ENCODE peak calls at places on chromosomes 16 and 17, in four cellular contexts. One of them, this sample, is unnamed.
A peak's percentile ranks its signal among the peaks of the same experiment; 100 is the strongest.

GRCh38 chr16:86325360-86325759 is 185.0 kb upstream of the FOXF1 start:
- DNase-seq in dorsolateral prefrontal cortex: no peak
- DNase-seq in RWPE1: no peak
- DNase-seq in activated CD8-positive, alpha-beta memory T cell treated with anti-CD3 and anti-CD28 coated beads for 1 hour: no peak
- DNase-seq in this sample: no peak

GRCh38 chr17:61644800-61645774 is 54.1 kb upstream of the NACA2 start:
- DNase-seq in dorsolateral prefrontal cortex: no peak
- DNase-seq in RWPE1: no peak
- DNase-seq in activated CD8-positive, alpha-beta memory T cell treated with anti-CD3 and anti-CD28 coated beads for 1 hour: no peak
- DNase-seq in this sample: no peak

GRCh38 chr16:28549301-28549899 is 4.3 kb upstream of the SGF29 start:
- DNase-seq in dorsolateral prefrontal cortex: no peak
- DNase-seq in RWPE1: peak; percentile 21
- DNase-seq in activated CD8-positive, alpha-beta memory T cell treated with anti-CD3 and anti-CD28 coated beads for 1 hour: no peak
- DNase-seq in this sample: no peak

GRCh38 chr17:60359415-60359814 is 32.5 kb downstream of the USP32 start:
- DNase-seq in activated CD8-positive, alpha-beta memory T cell treated with anti-CD3 and anti-CD28 coated beads for 1 hour: no peak
- DNase-seq in RWPE1: no peak
- DNase-seq in dorsolateral prefrontal cortex: no peak
- DNase-seq in this sample: no peak

GRCh38 chr17:37056622-37057021 is 107.9 kb downstream of the AATF start:
- DNase-seq in RWPE1: no peak
- DNase-seq in dorsolateral prefrontal cortex: no peak
- DNase-seq in activated CD8-positive, alpha-beta memory T cell treated with anti-CD3 and anti-CD28 coated beads for 1 hour: no peak
- DNase-seq in this sample: no peak

GRCh38 chr17:62625870-62626200 is 1.6 kb upstream of the MRC2 start:
- DNase-seq in dorsolateral prefrontal cortex: no peak
- DNase-seq in activated CD8-positive, alpha-beta memory T cell treated with anti-CD3 and anti-CD28 coated beads for 1 hour: no peak
- DNase-seq in RWPE1: no peak
- DNase-seq in this sample: no peak

GRCh38 chr16:23679274-23679985 is 741 bp downstream of the PLK1 start:
- DNase-seq in RWPE1: peak; percentile 73
- DNase-seq in dorsolateral prefrontal cortex: no peak
- DNase-seq in activated CD8-positive, alpha-beta memory T cell treated with anti-CD3 and anti-CD28 coated beads for 1 hour: no peak
- DNase-seq in this sample: no peak

GRCh38 chr17:40993856-40994255 is at the start of gene KRTAP3-3:
- DNase-seq in activated CD8-positive, alpha-beta memory T cell treated with anti-CD3 and anti-CD28 coated beads for 1 hour: no peak
- DNase-seq in dorsolateral prefrontal cortex: no peak
- DNase-seq in RWPE1: no peak
- DNase-seq in this sample: no peak

GRCh38 chr17:45757431-45758218 is 26.5 kb upstream of the CRHR1 start:
- DNase-seq in dorsolateral prefrontal cortex: no peak
- DNase-seq in RWPE1: no peak
- DNase-seq in activated CD8-positive, alpha-beta memory T cell treated with anti-CD3 and anti-CD28 coated beads for 1 hour: no peak
- DNase-seq in this sample: no peak

GRCh38 chr17:74999523-74999922 is 12.1 kb downstream of the CDR2L start:
- DNase-seq in RWPE1: no peak
- DNase-seq in activated CD8-positive, alpha-beta memory T cell treated with anti-CD3 and anti-CD28 coated beads for 1 hour: no peak
- DNase-seq in dorsolateral prefrontal cortex: no peak
- DNase-seq in this sample: no peak

GRCh38 chr17:58005031-58005727 is 1.9 kb downstream of the SRSF1 start:
- DNase-seq in activated CD8-positive, alpha-beta memory T cell treated with anti-CD3 and anti-CD28 coated beads for 1 hour: no peak
- DNase-seq in RWPE1: no peak
- DNase-seq in dorsolateral prefrontal cortex: no peak
- DNase-seq in this sample: no peak

GRCh38 chr17:4881761-4882555 is 17.4 kb upstream of the C17orf107 start:
- DNase-seq in dorsolateral prefrontal cortex: peak; percentile 60
- DNase-seq in RWPE1: peak; percentile 57
- DNase-seq in activated CD8-positive, alpha-beta memory T cell treated with anti-CD3 and anti-CD28 coated beads for 1 hour: no peak
- DNase-seq in this sample: peak; percentile 16

GRCh38 chr17:81959362-81960129 is 1.4 kb downstream of the NOTUM start:
- DNase-seq in RWPE1: peak; percentile 41
- DNase-seq in activated CD8-positive, alpha-beta memory T cell treated with anti-CD3 and anti-CD28 coated beads for 1 hour: peak; percentile 55
- DNase-seq in dorsolateral prefrontal cortex: peak; percentile 63
- DNase-seq in this sample: no peak

GRCh38 chr17:67392111-67392510 is 15.0 kb downstream of the PITPNC1 start:
- DNase-seq in activated CD8-positive, alpha-beta memory T cell treated with anti-CD3 and anti-CD28 coated beads for 1 hour: no peak
- DNase-seq in RWPE1: no peak
- DNase-seq in dorsolateral prefrontal cortex: no peak
- DNase-seq in this sample: no peak

GRCh38 chr16:87735270-87736002 is 30.4 kb downstream of the KLHDC4 start:
- DNase-seq in activated CD8-positive, alpha-beta memory T cell treated with anti-CD3 and anti-CD28 coated beads for 1 hour: no peak
- DNase-seq in RWPE1: no peak
- DNase-seq in dorsolateral prefrontal cortex: no peak
- DNase-seq in this sample: no peak

GRCh38 chr17:72600934-72601333 is 480.1 kb downstream of the SOX9 start:
- DNase-seq in activated CD8-positive, alpha-beta memory T cell treated with anti-CD3 and anti-CD28 coated beads for 1 hour: no peak
- DNase-seq in RWPE1: no peak
- DNase-seq in dorsolateral prefrontal cortex: no peak
- DNase-seq in this sample: no peak

GRCh38 chr17:55825213-55825612 is 74.4 kb downstream of the PCTP start:
- DNase-seq in activated CD8-positive, alpha-beta memory T cell treated with anti-CD3 and anti-CD28 coated beads for 1 hour: no peak
- DNase-seq in dorsolateral prefrontal cortex: no peak
- DNase-seq in RWPE1: peak; percentile 16
- DNase-seq in this sample: no peak

This sample was measured in epithelial cell of prostate.